ENCODE peak calls at places on chromosomes 5 and 9, in ten cellular contexts. Z is CD4-positive, alpha-beta memory T cell; O is substantia nigra; M is left ventricle myocardium inferior; Y is mesendoderm; B is neural progenitor cell; D is cardiac muscle cell; S is A549; F is AG04450; X is aorta. W is an unnamed sample.

GRCh38 chr5:171201285-171201684 is 107.8 kb upstream of the TLX3 start:
- DNase-seq in Z (no peak), O (no peak), M (no peak), Y (peak; percentile 26), B (peak; percentile 31), D (peak; percentile 17), S (no peak), F (no peak), X (no peak), W (no peak)

GRCh38 chr5:150489358-150490295 is 18.3 kb upstream of the NDST1 start:
- DNase-seq in Z (no peak), O (peak; percentile 43), M (no peak), Y (peak; percentile 76), B (no peak), D (no peak), S (no peak), F (no peak), X (peak; percentile 59), W (peak; percentile 91)

GRCh38 chr5:132210944-132211343 is 16.7 kb downstream of the P4HA2 start:
- DNase-seq in Z (no peak), O (no peak), M (peak; percentile 38), Y (no peak), B (no peak), D (no peak), S (no peak), F (no peak), X (no peak), W (no peak)

GRCh38 chr9:89357331-89358197 is 39.3 kb downstream of the SECISBP2 start:
- DNase-seq in Z (no peak), O (no peak), M (no peak), Y (no peak), B (no peak), D (no peak), S (no peak), F (no peak), X (no peak), W (no peak)

GRCh38 chr9:93592389-93593021 is 16.1 kb downstream of the PHF2 start:
- DNase-seq in Z (no peak), O (no peak), M (no peak), Y (peak; percentile 86), B (no peak), D (no peak), S (no peak), F (no peak), X (peak; percentile 34), W (peak; percentile 55)

GRCh38 chr5:139488269-139488668 is 5.7 kb upstream of the STING1 start:
- DNase-seq in Z (no peak), O (no peak), M (peak; percentile 50), Y (no peak), B (no peak), D (no peak), S (no peak), F (no peak), X (peak; percentile 86), W (no peak)

GRCh38 chr9:107213561-107214028 is 69.5 kb upstream of the RAD23B start:
- DNase-seq in Z (peak; percentile 2), O (no peak), M (no peak), Y (peak; percentile 91), B (no peak), D (no peak), S (peak; percentile 73), F (peak; percentile 73), X (no peak), W (no peak)

GRCh38 chr9:76655970-76656369 is 108.3 kb upstream of the PCA3 start:
- DNase-seq in Z (no peak), O (no peak), M (no peak), Y (peak; percentile 61), B (no peak), D (no peak), S (no peak), F (no peak), X (no peak), W (no peak)

GRCh38 chr9:36991516-36992134 is 42.4 kb downstream of the PAX5 start:
- DNase-seq in Z (no peak), O (no peak), M (no peak), Y (peak; percentile 75), B (peak; percentile 73), D (no peak), S (peak; percentile 43), F (no peak), X (no peak), W (peak; percentile 86)

GRCh38 chr5:124262443-124262842 is 484.0 kb downstream of the ZNF608 start:
- DNase-seq in Z (no peak), O (no peak), M (no peak), Y (no peak), B (peak; percentile 37), D (no peak), S (no peak), F (no peak), X (no peak), W (no peak)

GRCh38 chr5:82259172-82259800 is 18.9 kb downstream of the RPS23 start:
- DNase-seq in Z (no peak), O (no peak), M (no peak), Y (peak; percentile 39), B (no peak), D (peak; percentile 21), S (peak; percentile 14), F (peak; percentile 11), X (no peak), W (peak; percentile 67)

GRCh38 chr5:110478899-110479298 is 247.6 kb downstream of the TMEM232 start:
- DNase-seq in Z (no peak), O (no peak), M (no peak), Y (no peak), B (no peak), D (no peak), S (no peak), F (peak; percentile 7), X (no peak), W (no peak)

GRCh38 chr5:16570121-16570815 is 46.5 kb downstream of the RETREG1 start:
- DNase-seq in Z (no peak), O (no peak), M (no peak), Y (no peak), B (no peak), D (no peak), S (no peak), F (no peak), X (no peak), W (no peak)

DNA sequence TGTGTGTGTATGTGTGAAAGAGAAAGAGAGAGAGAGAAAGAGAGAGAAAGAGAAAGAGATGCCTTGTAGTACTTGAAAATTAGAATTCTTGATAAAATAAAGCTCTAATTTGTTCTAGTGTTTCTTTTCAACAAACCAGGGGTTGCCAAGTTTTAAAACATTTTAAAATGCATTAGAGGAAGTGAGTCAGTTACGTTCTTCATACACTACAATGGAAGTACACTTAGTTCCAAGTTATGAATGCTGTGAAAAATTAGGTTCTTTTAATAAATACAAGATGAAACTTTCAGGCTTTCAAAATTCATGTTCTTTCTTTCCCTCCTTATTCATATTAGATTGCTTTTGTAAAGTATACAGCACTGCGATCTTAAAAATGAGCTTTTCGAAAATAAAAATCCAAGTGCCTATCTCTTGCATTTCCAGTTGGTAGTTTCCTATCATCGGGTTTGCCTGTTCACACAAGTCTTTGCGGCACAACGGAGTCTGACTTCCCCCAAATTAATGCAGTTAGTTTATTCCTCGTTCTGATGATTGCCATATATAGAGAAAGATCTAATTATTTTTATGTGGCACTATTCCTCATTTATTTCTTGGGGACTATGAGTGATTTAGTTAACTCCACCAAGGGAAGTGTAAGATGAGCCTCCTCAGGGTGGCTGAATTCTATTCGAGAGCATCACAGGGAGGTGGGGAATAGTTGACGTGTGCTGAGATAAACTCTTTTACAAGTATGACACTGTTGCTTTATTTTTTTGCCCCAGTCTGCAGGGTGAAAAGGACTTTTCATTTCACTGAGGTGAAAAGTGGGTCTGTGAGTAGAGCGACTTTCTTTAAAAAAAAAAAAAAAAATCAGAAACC is 238.2 kb downstream of the CD180 start:
- DNase-seq in Z (no peak), O (no peak), M (no peak), Y (peak; percentile 45), B (no peak), D (peak; percentile 34), S (no peak), F (no peak), X (no peak), W (no peak)
- H3K27ac ChIP-seq in Z (no peak overlapping the region), O (no peak overlapping the region), M (peak overlapping the region; percentile 84), Y (no peak overlapping the region), B (no peak overlapping the region), D (peak overlapping the region; percentile 93), S (peak overlapping the region; percentile 73), F (peak overlapping the region; percentile 85), X (no peak overlapping the region), W (no peak overlapping the region)

DNA sequence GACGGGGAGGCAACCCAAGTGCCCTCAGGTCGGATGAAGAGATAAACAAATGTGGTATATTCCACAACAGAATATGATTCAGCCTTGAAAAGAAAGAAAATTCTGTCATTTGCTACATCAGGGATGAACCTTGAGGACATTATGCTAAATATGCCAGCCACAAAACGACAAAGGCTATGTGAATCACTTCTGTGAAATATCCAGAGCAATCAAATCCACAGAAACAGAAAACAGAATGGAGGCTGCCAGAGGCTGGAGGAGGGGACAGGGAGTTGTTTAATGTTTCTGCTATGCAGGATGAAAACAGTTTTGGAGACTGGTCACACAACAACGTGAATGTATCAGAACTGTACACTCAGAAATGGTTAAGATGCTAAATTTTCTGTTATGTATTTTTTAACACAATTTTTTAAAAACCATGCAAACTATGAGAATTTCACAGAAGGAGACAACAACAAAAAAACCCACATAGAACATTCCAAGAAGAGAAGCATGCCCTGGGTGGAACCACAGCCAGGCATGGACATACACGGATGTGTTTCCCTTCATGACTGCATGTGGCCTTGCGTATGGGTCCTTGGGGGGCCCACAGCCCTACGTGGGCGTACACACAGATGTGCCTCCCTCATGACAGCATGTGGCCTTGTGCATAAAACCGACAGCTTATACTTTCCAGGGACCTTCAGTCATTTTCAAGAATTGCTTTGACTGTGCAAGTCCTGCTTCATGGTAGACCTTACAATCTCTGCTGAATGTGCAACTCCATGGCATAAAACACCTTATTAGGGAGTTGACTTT is 146.7 kb downstream of the ROR2 start:
- DNase-seq in Z (no peak), O (no peak), M (no peak), Y (no peak), B (no peak), D (no peak), S (no peak), F (no peak), X (no peak), W (no peak)
- H3K27ac ChIP-seq in Z (no peak overlapping the region), O (no peak overlapping the region), M (no peak overlapping the region), Y (no peak overlapping the region), B (no peak overlapping the region), D (no peak overlapping the region), S (no peak overlapping the region), F (peak overlapping the region; percentile 21), X (no peak overlapping the region), W (no peak overlapping the region)

DNA sequence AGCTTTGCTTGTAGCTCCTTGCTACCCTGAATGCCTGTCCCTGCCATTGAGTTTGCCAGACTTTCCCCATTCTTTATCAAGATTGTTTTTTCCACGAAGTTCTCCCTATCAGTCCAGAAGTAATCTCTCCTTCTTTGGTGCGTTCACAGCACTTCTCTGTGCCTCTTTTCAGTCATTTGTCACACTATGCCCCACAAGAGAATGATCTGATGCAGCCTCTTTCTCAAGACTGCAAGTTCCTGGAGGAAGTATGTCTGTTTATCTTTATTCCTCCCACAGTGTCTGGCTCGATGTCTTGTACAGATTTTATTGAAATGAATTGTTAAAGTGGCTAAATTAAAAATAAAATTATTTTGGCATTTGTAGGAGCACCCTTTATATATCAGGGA is 99.3 kb downstream of the CCDC192 start:
- DNase-seq in Z (no peak), O (no peak), M (no peak), Y (no peak), B (no peak), D (no peak), S (no peak), F (no peak), X (no peak), W (no peak)
- H3K27ac ChIP-seq in Z (no peak overlapping the region), O (no peak overlapping the region), M (no peak overlapping the region), Y (no peak overlapping the region), B (no peak overlapping the region), D (no peak overlapping the region), S (peak overlapping the region; percentile 10), F (peak overlapping the region; percentile 40), X (no peak overlapping the region), W (no peak overlapping the region)

GRCh38 chr5:32098806-32099435 is 75.2 kb downstream of the GOLPH3 start:
- DNase-seq in Z (no peak), O (no peak), M (no peak), Y (no peak), B (no peak), D (no peak), S (no peak), F (no peak), X (no peak), W (no peak)
- H3K27ac ChIP-seq in Z (no peak overlapping the region), O (peak overlapping the region; percentile 45), M (peak overlapping the region; percentile 75), Y (no peak overlapping the region), B (no peak overlapping the region), D (peak overlapping the region; percentile 66), S (no peak overlapping the region), F (no peak overlapping the region), X (no peak overlapping the region), W (no peak overlapping the region)

W was measured in Karpas-422.